ENCODE peak calls at places on chromosomes 11 and 22, in ten cellular contexts. T is dermis blood vessel endothelial cell; U is activated naive CD4-positive, alpha-beta T cell treated with anti-CD3 and anti-CD28 coated beads, Interleukin-2, amount 10 ng/mL, durations not matched to agents 7 days and 5 days; K is NCI-H1436 treated with DMSO at 0.1 percent for 48 hours; R is NCI-H1694; G is activated CD8-positive, alpha-beta memory T cell treated with anti-CD3 and anti-CD28 coated beads, Interleukin-2, amount 50 U/mL, for 48 hours; I is HTR-8/SVneo; B is CD8-positive, alpha-beta T cell; W is stimulated activated effector memory CD8-positive, alpha-beta T cell treated with anti-CD3 and anti-CD28 coated beads, Interleukin-12 subunit alpha, Interleukin-12 subunit beta, amount 100 ng/mL, for 72 hours; S is stimulated activated CD8-positive, alpha-beta memory T cell treated with anti-CD3 and anti-CD28 coated beads, Interleukin-12 subunit alpha, Interleukin-12 subunit beta, amount 100 ng/mL, for 1 hour. N is an unnamed sample.

GRCh38 chr11:67732045-67732787 is 57.8 kb upstream of the ALDH3B2 start:
- DNase-seq in T (peak), U (peak), K (no peak), R (peak), G (peak), I (no peak), B (peak), W (no peak), S (peak), N (no peak)

GRCh38 chr11:93166867-93167266 is 30.9 kb downstream of the SLC36A4 start:
- DNase-seq in T (peak), U (no peak), K (no peak), R (no peak), G (no peak), I (no peak), B (no peak), W (no peak), S (no peak), N (no peak)

GRCh38 chr22:43289976-43290663 is 53.1 kb downstream of the SCUBE1 start:
- DNase-seq in T (no peak), U (no peak), K (no peak), R (peak), G (no peak), I (no peak), B (no peak), W (no peak), S (no peak), N (peak)

GRCh38 chr11:47518212-47518959 is 34.5 kb downstream of the CELF1 start:
- DNase-seq in T (no peak), U (no peak), K (no peak), R (peak), G (no peak), I (no peak), B (no peak), W (no peak), S (no peak), N (peak)

GRCh38 chr22:46970411-46971123 is 208.1 kb downstream of the TBC1D22A start:
- DNase-seq in T (no peak), U (no peak), K (no peak), R (no peak), G (no peak), I (no peak), B (no peak), W (no peak), S (no peak), N (no peak)

GRCh38 chr11:69540118-69541000 is 58.9 kb downstream of the LINC01488 start:
- DNase-seq in T (peak), U (no peak), K (no peak), R (no peak), G (no peak), I (no peak), B (no peak), W (no peak), S (no peak), N (no peak)

GRCh38 chr22:44025171-44026065 is 1.3 kb downstream of the PARVB start:
- DNase-seq in T (peak), U (no peak), K (no peak), R (no peak), G (no peak), I (no peak), B (no peak), W (no peak), S (no peak), N (no peak)

GRCh38 chr22:27676545-27677188 is 124.9 kb downstream of the MN1 start:
- DNase-seq in T (no peak), U (no peak), K (no peak), R (no peak), G (no peak), I (no peak), B (no peak), W (no peak), S (no peak), N (no peak)

GRCh38 chr11:6611092-6612007 is 666 bp downstream of the TAF10 start:
- DNase-seq in T (peak), U (peak), K (no peak), R (no peak), G (no peak), I (no peak), B (peak), W (peak), S (no peak), N (no peak)

GRCh38 chr11:29161216-29161615 is 855.6 kb downstream of the KCNA4 start:
- DNase-seq in T (peak), U (no peak), K (no peak), R (no peak), G (no peak), I (no peak), B (no peak), W (no peak), S (no peak), N (no peak)

N was measured in NCI-H446.